ENCODE peak calls at places on chromosomes 11 and 22, in five cellular contexts. S is Calu3, M is midbrain, U is T follicular helper cell, T is endothelial cell. X is an unnamed sample.

GRCh38 chr22:49077586-49077985 is 750.1 kb downstream of the BRD1 start:
- DNase-seq in U (no peak), M (no peak), T (no peak), S (no peak), X (no peak)

GRCh38 chr11:129278586-129279319 is 86.6 kb upstream of the ARHGAP32 start:
- DNase-seq in S (peak), T (peak), M (no peak), U (no peak), X (peak)

GRCh38 chr11:33291004-33291777 is 34.0 kb downstream of the HIPK3 start:
- DNase-seq in M (no peak), S (peak), T (no peak), U (no peak), X (no peak)

GRCh38 chr11:131036544-131036943 is 120.3 kb upstream of the SNX19 start:
- DNase-seq in M (no peak), S (no peak), U (no peak), T (no peak), X (no peak)

GRCh38 chr11:69984457-69985261 is 93.5 kb upstream of the ANO1 start:
- DNase-seq in U (no peak), S (no peak), T (peak), M (no peak), X (no peak)

GRCh38 chr11:46917109-46918086 is 952 bp downstream of the LRP4 start:
- DNase-seq in T (no peak), M (no peak), U (no peak), S (no peak), X (no peak)

GRCh38 chr11:58573451-58574104 is 2.1 kb downstream of the LPXN start:
- DNase-seq in M (no peak), T (no peak), S (peak), U (peak), X (peak)

GRCh38 chr11:28346209-28346608 is 238.0 kb downstream of the METTL15 start:
- DNase-seq in U (no peak), M (no peak), S (no peak), T (no peak), X (no peak)

GRCh38 chr22:20425821-20426615 is 11.6 kb downstream of the SCARF2 start:
- DNase-seq in M (no peak), S (no peak), T (no peak), U (no peak), X (no peak)

GRCh38 chr22:37604875-37605274 is 3.8 kb upstream of the GGA1 start:
- DNase-seq in U (peak), M (no peak), T (no peak), S (no peak), X (peak)

GRCh38 chr11:94623120-94623735 is 56.1 kb downstream of the PIWIL4 start:
- DNase-seq in T (peak), M (peak), S (peak), U (peak), X (peak)

GRCh38 chr11:118930152-118930712 is 4.5 kb upstream of the BCL9L start:
- DNase-seq in M (peak), T (peak), U (peak), S (peak), X (peak)